ENCODE peak calls at places on chromosome 11, in nine cellular contexts. K, X, Y, O, B, J, L, W and V are unnamed samples.

GRCh38 chr11:19703211-19703610 is 9.4 kb upstream of the NAV2 start:
- DNase-seq in K (no peak), X (no peak), Y (no peak), O (no peak), B (no peak), J (no peak), L (no peak), W (no peak), V (peak; percentile 30)

GRCh38 chr11:18239655-18240054 is 3.1 kb upstream of the SAA4 start:
- DNase-seq in K (no peak), X (no peak), Y (no peak), O (no peak), B (no peak), J (no peak), L (no peak), W (no peak), V (no peak)

GRCh38 chr11:39810358-39810757 is 1649.1 kb downstream of the LRRC4C start:
- DNase-seq in K (no peak), X (no peak), Y (no peak), O (no peak), B (no peak), J (no peak), L (no peak), W (no peak), V (no peak)

GRCh38 chr11:76747428-76747979 is 35.7 kb upstream of the TSKU start:
- DNase-seq in K (no peak), X (no peak), Y (no peak), O (no peak), B (no peak), J (no peak), L (no peak), W (no peak), V (no peak)

GRCh38 chr11:10382518-10382917 is 72.5 kb upstream of the AMPD3 start:
- DNase-seq in K (no peak), X (no peak), Y (no peak), O (peak; percentile 25), B (no peak), J (peak; percentile 48), L (no peak), W (peak; percentile 80), V (no peak)

GRCh38 chr11:83480811-83481210 is 194.6 kb upstream of the CCDC90B start:
- DNase-seq in K (no peak), X (no peak), Y (peak; percentile 34), O (no peak), B (no peak), J (no peak), L (no peak), W (peak; percentile 22), V (no peak)

GRCh38 chr11:70650075-70650909 is 252.0 kb downstream of the CTTN start:
- DNase-seq in K (peak; percentile 33), X (no peak), Y (peak; percentile 23), O (peak; percentile 71), B (peak; percentile 50), J (peak; percentile 61), L (peak; percentile 77), W (peak; percentile 91), V (peak; percentile 47)

GRCh38 chr11:56783448-56784041 is 35.0 kb upstream of the OR9G4 start:
- DNase-seq in K (no peak), X (no peak), Y (peak; percentile 12), O (peak; percentile 78), B (peak; percentile 40), J (no peak), L (peak; percentile 69), W (peak; percentile 90), V (peak; percentile 64)

GRCh38 chr11:100816823-100817222 is 129.7 kb downstream of the ARHGAP42 start:
- DNase-seq in K (no peak), X (no peak), Y (no peak), O (peak; percentile 63), B (no peak), J (no peak), L (no peak), W (no peak), V (no peak)

GRCh38 chr11:81495699-81496292 is 1237.9 kb downstream of the FAM181B start:
- DNase-seq in K (no peak), X (no peak), Y (no peak), O (no peak), B (no peak), J (no peak), L (no peak), W (peak; percentile 32), V (no peak)

GRCh38 chr11:68254421-68254820 is 17.4 kb downstream of the C11orf24 start:
- DNase-seq in K (no peak), X (no peak), Y (no peak), O (no peak), B (no peak), J (no peak), L (no peak), W (no peak), V (no peak)

GRCh38 chr11:72600557-72600956 is 73.7 kb downstream of the PDE2A start:
- DNase-seq in K (no peak), X (no peak), Y (no peak), O (no peak), B (no peak), J (no peak), L (no peak), W (no peak), V (no peak)

GRCh38 chr11:72233056-72233772 is 8.6 kb downstream of the INPPL1 start:
- DNase-seq in K (no peak), X (no peak), Y (no peak), O (no peak), B (no peak), J (no peak), L (no peak), W (no peak), V (no peak)

GRCh38 chr11:46376258-46377050 is 5.0 kb upstream of the MDK start:
- DNase-seq in K (peak; percentile 12), X (no peak), Y (no peak), O (no peak), B (no peak), J (no peak), L (no peak), W (no peak), V (no peak)

GRCh38 chr11:3359092-3359824 is 19.7 kb downstream of the ZNF195 start:
- DNase-seq in K (no peak), X (no peak), Y (no peak), O (no peak), B (no peak), J (no peak), L (no peak), W (peak; percentile 43), V (no peak)

GRCh38 chr11:46643531-46643930 is 26.2 kb downstream of the ATG13 start:
- DNase-seq in K (no peak), X (no peak), Y (no peak), O (no peak), B (no peak), J (no peak), L (no peak), W (no peak), V (no peak)

GRCh38 chr11:41459602-41460405 is at the start of gene LRRC4C:
- DNase-seq in K (no peak), X (no peak), Y (no peak), O (no peak), B (no peak), J (no peak), L (no peak), W (peak; percentile 34), V (no peak)

GRCh38 chr11:8092587-8093424 is 11.8 kb downstream of the TUB start:
- DNase-seq in K (peak; percentile 52), X (no peak), Y (peak; percentile 16), O (peak; percentile 78), B (peak; percentile 31), J (peak; percentile 67), L (peak; percentile 77), W (peak; percentile 92), V (peak; percentile 70)

GRCh38 chr11:6406370-6406769 is 12.5 kb downstream of the APBB1 start:
- DNase-seq in K (no peak), X (no peak), Y (no peak), O (no peak), B (no peak), J (no peak), L (no peak), W (no peak), V (no peak)

GRCh38 chr11:34380696-34381095 is 22.9 kb upstream of the ABTB2 start:
- DNase-seq in K (no peak), X (no peak), Y (no peak), O (peak; percentile 88), B (no peak), J (no peak), L (no peak), W (no peak), V (peak; percentile 60)

GRCh38 chr11:9633674-9634073 is 30.2 kb upstream of the SWAP70 start:
- DNase-seq in K (no peak), X (no peak), Y (no peak), O (no peak), B (no peak), J (no peak), L (no peak), W (no peak), V (no peak)

DNA sequence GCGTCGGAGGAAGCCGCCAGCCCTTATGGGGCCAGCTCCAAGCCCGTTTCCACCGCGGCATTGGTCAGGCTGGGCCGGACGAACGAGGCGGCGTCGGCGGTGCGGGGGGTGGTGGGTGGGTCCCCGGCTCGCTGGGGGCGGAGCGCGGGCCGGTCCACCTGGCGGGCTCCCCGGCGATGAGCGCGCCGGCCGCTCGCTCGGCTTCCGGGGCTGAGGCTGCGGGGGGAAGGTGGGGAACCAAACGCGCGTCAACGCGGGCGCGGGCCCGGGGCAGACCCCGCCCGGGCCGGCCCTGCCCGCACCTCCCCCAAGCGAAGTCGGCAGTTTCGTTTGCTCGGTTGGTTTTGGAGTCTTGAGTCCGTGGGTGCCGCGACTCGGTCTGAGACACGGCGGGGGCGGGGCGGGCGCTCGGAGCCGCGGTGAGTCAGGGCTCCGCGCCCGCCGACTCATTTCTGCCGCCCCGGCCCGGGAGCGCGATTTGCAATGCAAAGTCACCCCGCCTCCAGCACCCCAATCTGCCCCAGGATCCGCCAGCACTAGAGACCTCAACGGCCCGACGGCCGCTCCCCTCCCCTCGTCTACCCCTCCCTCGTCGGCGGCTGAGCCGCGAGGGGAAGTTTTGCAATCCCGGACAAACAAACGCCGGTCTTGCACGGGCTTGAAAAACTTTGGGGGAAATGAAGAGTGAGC is 1.3 kb downstream of the ASCL2 start:
- DNase-seq in K (peak; percentile 49), X (no peak), Y (no peak), O (peak; percentile 80), B (no peak), J (peak; percentile 81), L (peak; percentile 30), W (peak; percentile 76), V (no peak)
- H3K4me3 ChIP-seq in K (peak overlapping the region; percentile 29), X (peak overlapping the region; percentile 20), Y (peak overlapping the region; percentile 22), O (peak overlapping the region; percentile 40), B (no peak overlapping the region), J (peak overlapping the region; percentile 54), L (peak overlapping the region; percentile 17), W (peak overlapping the region; percentile 58), V (peak overlapping the region; percentile 24)

GRCh38 chr11:114115406-114116054 is 56.0 kb downstream of the ZBTB16 start:
- DNase-seq in K (no peak), X (no peak), Y (no peak), O (no peak), B (no peak), J (no peak), L (no peak), W (peak; percentile 61), V (no peak)
- TF ChIP-seq CTCF in K (no peak), X (no peak), Y (no peak), O (no peak), B (no peak), J (no peak), L (no peak), W (no peak), V (no peak)

GRCh38 chr11:128497057-128497957 is 90.1 kb downstream of the ETS1 start:
- DNase-seq in K (no peak), X (no peak), Y (peak; percentile 91), O (peak; percentile 66), B (peak; percentile 99), J (no peak), L (peak; percentile 94), W (no peak), V (peak; percentile 99)
- H3K4me3 ChIP-seq in K (no peak overlapping the region), X (no peak overlapping the region), Y (no peak overlapping the region), O (no peak overlapping the region), B (peak overlapping the region; percentile 14), J (peak overlapping the region; percentile 20), L (no peak overlapping the region), W (no peak overlapping the region), V (peak overlapping the region; percentile 37)

GRCh38 chr11:66311965-66312548 is 4.8 kb downstream of the CD248 start:
- DNase-seq in K (peak; percentile 92), X (peak; percentile 68), Y (peak; percentile 68), O (peak; percentile 94), B (peak; percentile 75), J (peak; percentile 96), L (peak; percentile 97), W (peak; percentile 94), V (peak; percentile 87)
- TF ChIP-seq CTCF in K (peak; percentile 2), X (peak; percentile 83), Y (peak; percentile 95), O (peak; percentile 92), B (peak; percentile 92), J (peak; percentile 90), L (no peak), W (peak; percentile 93), V (peak; percentile 86)